ENCODE peak calls at places on chromosomes 16 and 17, in five cellular contexts. One of them, this sample, is unnamed.

GRCh38 chr17:81371910-81372760 is 23.1 kb upstream of the BAHCC1 start:
- DNase-seq in MM.1S: no peak
- DNase-seq in cardiac muscle cell: peak
- DNase-seq in HFF-Myc: no peak
- DNase-seq in IMR-90: peak
- DNase-seq in this sample: no peak

GRCh38 chr17:4180791-4181190 is 37.8 kb downstream of the CYB5D2 start:
- DNase-seq in IMR-90: peak
- DNase-seq in HFF-Myc: no peak
- DNase-seq in cardiac muscle cell: no peak
- DNase-seq in MM.1S: no peak
- DNase-seq in this sample: no peak

GRCh38 chr17:50195196-50195865 is 6.1 kb downstream of the COL1A1 start:
- DNase-seq in IMR-90: peak
- DNase-seq in HFF-Myc: no peak
- DNase-seq in MM.1S: no peak
- DNase-seq in cardiac muscle cell: peak
- DNase-seq in this sample: peak

GRCh38 chr17:67150826-67151225 is 94.2 kb downstream of the HELZ start:
- DNase-seq in IMR-90: no peak
- DNase-seq in cardiac muscle cell: no peak
- DNase-seq in HFF-Myc: no peak
- DNase-seq in MM.1S: no peak
- DNase-seq in this sample: no peak

GRCh38 chr17:81329279-81329926 is 34.3 kb upstream of the SLC38A10 start:
- DNase-seq in IMR-90: peak
- DNase-seq in HFF-Myc: peak
- DNase-seq in cardiac muscle cell: peak
- DNase-seq in MM.1S: peak
- DNase-seq in this sample: peak

GRCh38 chr16:88819126-88819525 is 7.4 kb upstream of the APRT start:
- DNase-seq in IMR-90: no peak
- DNase-seq in HFF-Myc: no peak
- DNase-seq in MM.1S: no peak
- DNase-seq in cardiac muscle cell: no peak
- DNase-seq in this sample: no peak

GRCh38 chr17:39008633-39009032 is 41.4 kb upstream of the FBXO47 start:
- DNase-seq in cardiac muscle cell: no peak
- DNase-seq in MM.1S: no peak
- DNase-seq in HFF-Myc: no peak
- DNase-seq in IMR-90: no peak
- DNase-seq in this sample: no peak

GRCh38 chr17:32275060-32276042 is 9.7 kb downstream of the RHBDL3 start:
- DNase-seq in MM.1S: no peak
- DNase-seq in HFF-Myc: peak
- DNase-seq in IMR-90: peak
- DNase-seq in cardiac muscle cell: peak
- DNase-seq in this sample: peak

GRCh38 chr17:55163408-55163807 is 101.4 kb upstream of the HLF start:
- DNase-seq in cardiac muscle cell: no peak
- DNase-seq in HFF-Myc: no peak
- DNase-seq in MM.1S: no peak
- DNase-seq in IMR-90: no peak
- DNase-seq in this sample: no peak

GRCh38 chr17:78230996-78231931 is at the start of gene TMEM235:
- DNase-seq in MM.1S: no peak
- DNase-seq in IMR-90: no peak
- DNase-seq in cardiac muscle cell: no peak
- DNase-seq in HFF-Myc: no peak
- DNase-seq in this sample: no peak

GRCh38 chr17:12098568-12098967 is 77.9 kb downstream of the MAP2K4 start:
- DNase-seq in HFF-Myc: no peak
- DNase-seq in MM.1S: no peak
- DNase-seq in IMR-90: no peak
- DNase-seq in cardiac muscle cell: no peak
- DNase-seq in this sample: no peak

GRCh38 chr16:66045626-66046025 is 320.9 kb upstream of the CDH5 start:
- DNase-seq in IMR-90: peak
- DNase-seq in HFF-Myc: no peak
- DNase-seq in MM.1S: no peak
- DNase-seq in cardiac muscle cell: peak
- DNase-seq in this sample: peak

GRCh38 chr17:67488768-67489167 is 111.7 kb downstream of the PITPNC1 start:
- DNase-seq in HFF-Myc: no peak
- DNase-seq in MM.1S: no peak
- DNase-seq in cardiac muscle cell: no peak
- DNase-seq in IMR-90: no peak
- DNase-seq in this sample: no peak

GRCh38 chr16:57575468-57576277 is 33.2 kb downstream of the ADGRG5 start:
- DNase-seq in HFF-Myc: no peak
- DNase-seq in cardiac muscle cell: no peak
- DNase-seq in IMR-90: no peak
- DNase-seq in MM.1S: no peak
- DNase-seq in this sample: no peak

GRCh38 chr16:87202346-87202745 is 114.8 kb downstream of the C16orf95 start:
- DNase-seq in MM.1S: no peak
- DNase-seq in HFF-Myc: no peak
- DNase-seq in IMR-90: peak
- DNase-seq in cardiac muscle cell: peak
- DNase-seq in this sample: peak

GRCh38 chr17:77329741-77330531 is 189.2 kb downstream of the SEC14L1 start:
- DNase-seq in cardiac muscle cell: no peak
- DNase-seq in HFF-Myc: no peak
- DNase-seq in IMR-90: no peak
- DNase-seq in MM.1S: no peak
- DNase-seq in this sample: no peak

GRCh38 chr17:78484300-78485159 is 92.7 kb downstream of the DNAH17 start:
- DNase-seq in IMR-90: no peak
- DNase-seq in HFF-Myc: no peak
- DNase-seq in cardiac muscle cell: peak
- DNase-seq in MM.1S: no peak
- DNase-seq in this sample: no peak

GRCh38 chr17:73625006-73625405 is 19.2 kb downstream of the SDK2 start:
- DNase-seq in HFF-Myc: no peak
- DNase-seq in MM.1S: no peak
- DNase-seq in cardiac muscle cell: no peak
- DNase-seq in IMR-90: no peak
- DNase-seq in this sample: no peak

GRCh38 chr16:3963203-3963602 is 82.7 kb upstream of the CREBBP start:
- DNase-seq in HFF-Myc: no peak
- DNase-seq in MM.1S: no peak
- DNase-seq in cardiac muscle cell: peak
- DNase-seq in IMR-90: no peak
- DNase-seq in this sample: no peak

GRCh38 chr16:29765167-29766032 is 12.7 kb upstream of the ZG16 start:
- DNase-seq in IMR-90: no peak
- DNase-seq in cardiac muscle cell: no peak
- DNase-seq in HFF-Myc: no peak
- DNase-seq in MM.1S: no peak
- DNase-seq in this sample: no peak

GRCh38 chr16:2512920-2513404 is 790 bp upstream of the ATP6V0C start:
- DNase-seq in IMR-90: no peak
- DNase-seq in MM.1S: peak
- DNase-seq in cardiac muscle cell: no peak
- DNase-seq in HFF-Myc: no peak
- DNase-seq in this sample: no peak

GRCh38 chr16:11363927-11364258 is 18.6 kb downstream of the RMI2 start:
- DNase-seq in IMR-90: no peak
- DNase-seq in cardiac muscle cell: no peak
- DNase-seq in MM.1S: no peak
- DNase-seq in HFF-Myc: no peak
- DNase-seq in this sample: no peak

GRCh38 chr16:11361043-11361442 is 15.8 kb downstream of the RMI2 start:
- DNase-seq in IMR-90: no peak
- DNase-seq in MM.1S: no peak
- DNase-seq in HFF-Myc: no peak
- DNase-seq in cardiac muscle cell: no peak
- DNase-seq in this sample: peak

GRCh38 chr16:11359370-11359769 is 14.1 kb downstream of the RMI2 start:
- DNase-seq in IMR-90: peak
- DNase-seq in MM.1S: no peak
- DNase-seq in HFF-Myc: no peak
- DNase-seq in cardiac muscle cell: no peak
- DNase-seq in this sample: peak

GRCh38 chr16:11360581-11360980 is 15.3 kb downstream of the RMI2 start:
- DNase-seq in MM.1S: no peak
- DNase-seq in HFF-Myc: no peak
- DNase-seq in cardiac muscle cell: no peak
- DNase-seq in IMR-90: no peak
- DNase-seq in this sample: peak

DNA sequence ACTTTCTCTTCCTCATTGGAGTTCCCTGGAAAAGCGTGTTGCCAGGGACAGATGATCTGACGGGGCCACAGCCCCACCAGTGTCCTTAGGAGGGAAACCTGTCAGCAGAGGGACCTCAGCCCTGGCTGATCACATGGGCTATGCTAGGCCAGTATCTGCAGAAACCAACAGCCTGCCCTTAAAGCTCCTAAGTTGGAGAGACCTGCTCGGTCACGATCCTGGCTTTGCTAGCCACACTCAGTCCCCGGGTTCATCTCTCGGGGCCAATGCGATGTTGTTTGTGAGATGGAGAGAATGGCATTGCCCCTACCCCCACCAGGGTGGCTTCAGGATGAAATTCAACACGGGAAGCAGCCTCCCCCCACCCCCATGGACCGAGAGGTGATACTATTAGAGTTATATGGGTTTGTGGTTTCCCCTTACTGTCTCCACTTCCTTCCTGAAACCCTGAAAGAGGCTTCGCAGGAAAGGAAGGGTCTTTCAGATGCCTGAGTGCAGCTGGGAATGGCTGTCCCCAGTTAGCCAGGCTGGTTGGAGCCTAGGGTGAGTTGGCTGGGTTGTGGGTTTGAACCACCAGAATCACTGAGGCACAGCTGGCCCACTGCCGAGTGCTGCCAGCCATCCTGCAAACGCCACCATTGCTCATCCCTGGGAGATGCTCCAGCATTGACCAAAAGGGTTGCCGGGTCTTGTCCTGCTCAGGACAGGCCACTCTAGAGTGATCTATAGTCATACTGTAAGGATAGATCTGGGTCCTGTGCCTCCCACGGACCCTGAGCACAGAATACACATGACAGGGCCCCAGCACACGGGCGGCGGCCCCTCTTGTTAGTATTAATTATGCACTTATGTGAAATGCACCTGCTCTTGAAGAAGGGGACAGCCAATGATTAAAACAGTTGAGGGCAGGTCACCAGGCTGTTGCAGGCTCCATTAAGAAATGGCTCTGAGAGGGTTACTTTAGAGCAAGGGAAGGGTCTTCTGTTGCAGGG is 16.8 kb downstream of the RMI2 start:
- DNase-seq in HFF-Myc: no peak
- DNase-seq in MM.1S: peak
- DNase-seq in IMR-90: no peak
- DNase-seq in cardiac muscle cell: no peak
- DNase-seq in this sample: peak
- H3K4me3 ChIP-seq in HFF-Myc: no peak
- H3K4me3 ChIP-seq in MM.1S: peak
- H3K4me3 ChIP-seq in IMR-90: no peak
- H3K4me3 ChIP-seq in cardiac muscle cell: no peak
- H3K4me3 ChIP-seq in this sample: no peak

GRCh38 chr17:17663160-17664072 is 17.8 kb upstream of the RAI1 start:
- DNase-seq in HFF-Myc: peak
- DNase-seq in MM.1S: no peak
- DNase-seq in IMR-90: peak
- DNase-seq in cardiac muscle cell: peak
- DNase-seq in this sample: peak

GRCh38 chr17:17664073-17664470 is 17.2 kb upstream of the RAI1 start:
- DNase-seq in cardiac muscle cell: no peak
- DNase-seq in HFF-Myc: no peak
- DNase-seq in MM.1S: no peak
- DNase-seq in IMR-90: no peak
- DNase-seq in this sample: no peak

GRCh38 chr17:17659340-17659739 is 21.9 kb upstream of the RAI1 start:
- DNase-seq in MM.1S: no peak
- DNase-seq in HFF-Myc: no peak
- DNase-seq in cardiac muscle cell: no peak
- DNase-seq in IMR-90: no peak
- DNase-seq in this sample: no peak

GRCh38 chr17:17661134-17661533 is 20.1 kb upstream of the RAI1 start:
- DNase-seq in HFF-Myc: no peak
- DNase-seq in IMR-90: no peak
- DNase-seq in MM.1S: no peak
- DNase-seq in cardiac muscle cell: no peak
- DNase-seq in this sample: no peak

DNA sequence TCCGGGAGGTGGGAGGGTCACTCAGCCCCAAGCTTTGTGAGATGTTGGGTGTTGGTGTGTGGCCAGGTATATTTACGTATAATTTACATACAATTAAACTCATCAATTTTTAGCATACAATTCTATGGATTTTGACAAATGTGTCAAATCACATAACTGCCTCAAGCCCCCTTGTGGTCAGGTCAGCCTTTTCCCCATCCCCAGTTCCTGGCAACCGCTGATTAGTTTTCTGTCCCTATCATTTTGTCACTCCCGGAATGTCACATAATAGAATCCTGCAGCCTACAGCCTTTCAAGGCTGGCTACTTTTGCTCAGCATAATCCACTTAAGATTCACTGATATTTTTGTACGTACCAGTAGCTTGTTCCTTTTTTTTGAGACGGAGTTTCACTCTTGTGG is 19.4 kb upstream of the RAI1 start:
- DNase-seq in MM.1S: no peak
- DNase-seq in HFF-Myc: no peak
- DNase-seq in cardiac muscle cell: no peak
- DNase-seq in IMR-90: no peak
- DNase-seq in this sample: no peak
- TF ChIP-seq CTCF in MM.1S: peak
- TF ChIP-seq CTCF in HFF-Myc: peak
- TF ChIP-seq CTCF in cardiac muscle cell: no peak
- TF ChIP-seq CTCF in IMR-90: no peak
- TF ChIP-seq CTCF in this sample: no peak

GRCh38 chr17:6427284-6427781 is 7.6 kb downstream of the AIPL1 start:
- DNase-seq in IMR-90: peak
- DNase-seq in cardiac muscle cell: peak
- DNase-seq in HFF-Myc: no peak
- DNase-seq in MM.1S: peak
- DNase-seq in this sample: peak
- H3K4me3 ChIP-seq in IMR-90: no peak
- H3K4me3 ChIP-seq in cardiac muscle cell: no peak
- H3K4me3 ChIP-seq in HFF-Myc: no peak
- H3K4me3 ChIP-seq in MM.1S: peak
- H3K4me3 ChIP-seq in this sample: no peak

GRCh38 chr17:79619196-79619595 is 8.3 kb upstream of the RBFOX3 start:
- DNase-seq in cardiac muscle cell: no peak
- DNase-seq in HFF-Myc: no peak
- DNase-seq in MM.1S: no peak
- DNase-seq in IMR-90: no peak
- DNase-seq in this sample: no peak

GRCh38 chr17:79621151-79621940 is 10.5 kb upstream of the RBFOX3 start:
- DNase-seq in IMR-90: no peak
- DNase-seq in MM.1S: no peak
- DNase-seq in cardiac muscle cell: no peak
- DNase-seq in HFF-Myc: no peak
- DNase-seq in this sample: no peak

GRCh38 chr17:79619636-79620206 is 8.9 kb upstream of the RBFOX3 start:
- DNase-seq in IMR-90: no peak
- DNase-seq in cardiac muscle cell: no peak
- DNase-seq in MM.1S: no peak
- DNase-seq in HFF-Myc: no peak
- DNase-seq in this sample: no peak

GRCh38 chr17:79622201-79622601 is 11.3 kb upstream of the RBFOX3 start:
- DNase-seq in MM.1S: no peak
- DNase-seq in cardiac muscle cell: no peak
- DNase-seq in IMR-90: no peak
- DNase-seq in HFF-Myc: no peak
- DNase-seq in this sample: no peak

GRCh38 chr17:79620207-79621038 is 9.6 kb upstream of the RBFOX3 start:
- DNase-seq in IMR-90: no peak
- DNase-seq in cardiac muscle cell: no peak
- DNase-seq in HFF-Myc: no peak
- DNase-seq in MM.1S: no peak
- DNase-seq in this sample: no peak
- TF ChIP-seq CTCF in IMR-90: no peak
- TF ChIP-seq CTCF in cardiac muscle cell: no peak
- TF ChIP-seq CTCF in HFF-Myc: no peak
- TF ChIP-seq CTCF in MM.1S: no peak
- TF ChIP-seq CTCF in this sample: no peak